ENCODE peak calls at places on chromosomes 3 and 15, in eight cellular contexts. U, H, C, T, M, J, X and Y are unnamed samples.

GRCh38 chr3:94225176-94225742 is 162.4 kb downstream of the NSUN3 start:
- DNase-seq in U (no peak), X (no peak), T (no peak), M (peak), H (no peak), C (no peak), J (no peak), Y (no peak)

GRCh38 chr3:29285356-29286070 is 4.6 kb downstream of the RBMS3 start:
- DNase-seq in T (no peak), M (peak), X (no peak), U (no peak), J (no peak), H (no peak), C (no peak), Y (no peak)

GRCh38 chr3:127263586-127264231 is 24.1 kb downstream of the PRR20G start:
- DNase-seq in U (no peak), C (no peak), M (no peak), T (no peak), H (no peak), J (no peak), X (no peak), Y (no peak)

GRCh38 chr3:125462722-125463299 is 57.2 kb downstream of the SNX4 start:
- DNase-seq in X (no peak), H (no peak), M (no peak), C (no peak), T (no peak), J (peak), U (no peak), Y (no peak)

GRCh38 chr3:107710851-107711250 is 188.1 kb downstream of the BBX start:
- DNase-seq in U (no peak), H (no peak), C (no peak), T (no peak), M (peak), X (no peak), J (no peak), Y (no peak)

GRCh38 chr3:30356901-30357753 is 249.3 kb upstream of the TGFBR2 start:
- DNase-seq in J (no peak), C (no peak), M (peak), H (peak), T (no peak), X (peak), U (no peak), Y (peak)

GRCh38 chr15:85318048-85318731 is 62.2 kb upstream of the AKAP13 start:
- DNase-seq in U (no peak), X (peak), T (peak), C (peak), J (peak), M (peak), H (no peak), Y (no peak)

GRCh38 chr15:61822511-61822910 is 237.7 kb downstream of the VPS13C start:
- DNase-seq in H (no peak), X (no peak), U (no peak), T (no peak), M (no peak), C (no peak), J (no peak), Y (no peak)

GRCh38 chr3:98807011-98807410 is 43.9 kb downstream of the ST3GAL6 start:
- DNase-seq in C (no peak), M (peak), J (no peak), H (no peak), X (no peak), T (no peak), U (no peak), Y (no peak)

GRCh38 chr3:184229424-184230080 is at the start of gene VWA5B2:
- DNase-seq in C (peak), M (peak), J (peak), T (no peak), X (peak), U (peak), H (peak), Y (no peak)

GRCh38 chr15:68844856-68845550 is 24.3 kb upstream of the ANP32A start:
- DNase-seq in X (no peak), J (no peak), H (no peak), M (no peak), U (no peak), T (no peak), C (no peak), Y (no peak)

GRCh38 chr15:17026633-17027032 is 3515.0 kb downstream of the GOLGA6L6 start:
- DNase-seq in U (no peak), C (no peak), T (no peak), J (no peak), M (no peak), H (no peak), X (no peak), Y (no peak)

GRCh38 chr15:86620113-86620512 is 540.4 kb downstream of the AGBL1 start:
- DNase-seq in T (no peak), U (no peak), H (no peak), X (no peak), M (no peak), J (no peak), C (no peak), Y (no peak)

GRCh38 chr3:126638790-126639189 is 16.1 kb downstream of the TXNRD3 start:
- DNase-seq in U (no peak), M (no peak), C (no peak), T (no peak), J (no peak), H (no peak), X (no peak), Y (no peak)

GRCh38 chr3:107065094-107065861 is 312.0 kb upstream of the CCDC54 start:
- DNase-seq in T (no peak), H (no peak), C (no peak), X (no peak), J (no peak), M (peak), U (no peak), Y (no peak)

GRCh38 chr3:113736548-113737089 is 9.4 kb downstream of the NAA50 start:
- DNase-seq in C (no peak), X (peak), H (no peak), M (peak), J (no peak), T (no peak), U (no peak), Y (no peak)

GRCh38 chr15:75455982-75456531 is 4.6 kb upstream of the SIN3A start:
- DNase-seq in H (no peak), J (peak), M (peak), T (no peak), C (peak), X (peak), U (peak), Y (no peak)

GRCh38 chr3:169362261-169362660 is 301.3 kb downstream of the MECOM start:
- DNase-seq in X (no peak), U (no peak), T (no peak), C (peak), H (no peak), M (peak), J (peak), Y (no peak)

GRCh38 chr15:37881237-37882013 is 53.0 kb upstream of the TMCO5A start:
- DNase-seq in T (no peak), H (no peak), U (no peak), M (no peak), X (no peak), C (no peak), J (no peak), Y (no peak)

GRCh38 chr3:171372694-171373093 is 87.5 kb downstream of the TNIK start:
- DNase-seq in T (no peak), C (no peak), X (no peak), J (no peak), U (no peak), M (peak), H (no peak), Y (no peak)

GRCh38 chr3:43015572-43016512 is 36.7 kb downstream of the GASK1A start:
- DNase-seq in J (no peak), U (no peak), X (no peak), H (peak), C (no peak), M (no peak), T (no peak), Y (no peak)

GRCh38 chr15:39581501-39582285 is 814 bp downstream of the THBS1 start:
- DNase-seq in T (no peak), J (peak), H (peak), X (peak), C (peak), M (peak), U (no peak), Y (no peak)

GRCh38 chr3:23159929-23160328 is 43.2 kb upstream of the UBE2E2 start:
- DNase-seq in J (no peak), C (no peak), U (no peak), H (no peak), T (no peak), X (peak), M (peak), Y (peak)

GRCh38 chr15:99443768-99444446 is 121.9 kb upstream of the MEF2A start:
- DNase-seq in U (peak), C (peak), H (no peak), J (no peak), X (no peak), T (no peak), M (no peak), Y (no peak)

GRCh38 chr15:45151998-45152828 is 22.4 kb downstream of the DUOX1 start:
- DNase-seq in T (no peak), M (no peak), C (no peak), U (no peak), X (no peak), H (no peak), J (no peak), Y (no peak)

GRCh38 chr3:146308222-146308621 is 57.3 kb upstream of the PLSCR4 start:
- DNase-seq in X (no peak), T (no peak), M (peak), U (no peak), C (no peak), H (no peak), J (no peak), Y (peak)

GRCh38 chr15:59688383-59688887 is 685 bp downstream of the BNIP2 start:
- DNase-seq in M (peak), U (no peak), X (peak), T (peak), H (no peak), C (no peak), J (no peak), Y (no peak)

GRCh38 chr15:93001881-93002280 is 87.1 kb downstream of the RGMA start:
- DNase-seq in C (no peak), H (no peak), U (no peak), X (no peak), T (no peak), M (no peak), J (no peak), Y (no peak)

GRCh38 chr3:52277972-52278509 is 408 bp downstream of the WDR82 start:
- DNase-seq in H (peak), X (no peak), U (peak), C (no peak), T (no peak), J (no peak), M (peak), Y (no peak)

GRCh38 chr3:154095832-154096421 is 25.3 kb upstream of the ARHGEF26 start:
- DNase-seq in X (no peak), T (no peak), H (no peak), J (no peak), C (no peak), U (no peak), M (peak), Y (no peak)

GRCh38 chr3:57627976-57628375 is 30.8 kb upstream of the ARF4 start:
- DNase-seq in J (no peak), U (no peak), C (no peak), T (no peak), H (no peak), M (peak), X (no peak), Y (peak)

GRCh38 chr15:74193305-74193718 is 9.3 kb downstream of the STRA6 start:
- DNase-seq in M (peak), U (no peak), H (no peak), T (no peak), X (peak), C (no peak), J (no peak), Y (peak)

GRCh38 chr3:184259396-184259877 is 1.9 kb downstream of the CAMK2N2 start:
- DNase-seq in M (no peak), H (no peak), J (no peak), T (no peak), U (no peak), C (no peak), X (no peak), Y (no peak)

GRCh38 chr3:107637416-107638182 is 114.8 kb downstream of the BBX start:
- DNase-seq in X (no peak), T (no peak), C (no peak), M (no peak), J (no peak), U (no peak), H (no peak), Y (no peak)

GRCh38 chr3:414063-414462 is 217.5 kb downstream of the CHL1 start:
- DNase-seq in U (no peak), M (peak), J (no peak), H (no peak), C (no peak), X (no peak), T (peak), Y (no peak)

GRCh38 chr15:60399246-60399915 is 1.6 kb upstream of the ANXA2 start:
- DNase-seq in J (no peak), C (no peak), U (no peak), X (no peak), H (no peak), T (no peak), M (no peak), Y (no peak)

DNA sequence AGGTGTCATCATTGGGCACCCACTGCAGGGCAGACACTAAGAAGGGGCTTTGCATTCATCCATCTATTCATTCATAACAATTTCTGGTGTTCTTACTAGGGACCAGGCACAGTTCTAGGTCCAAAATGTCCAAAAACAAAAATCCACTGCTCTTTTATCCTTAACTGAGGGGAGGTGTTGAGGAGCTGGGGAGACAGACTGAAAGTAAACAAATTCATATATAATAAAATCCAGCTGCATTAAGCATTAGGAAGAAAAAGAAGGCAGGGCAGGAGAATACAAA is 1.1 kb downstream of the EIF4E3 start:
- DNase-seq in M (no peak), C (no peak), U (no peak), J (no peak), H (no peak), T (no peak), X (no peak), Y (no peak)
- H3K4me3 ChIP-seq in M (no peak), C (peak), U (peak), J (peak), H (peak), T (no peak), X (no peak), Y (peak)

GRCh38 chr3:187064210-187065115 is 74.8 kb downstream of the RPL39L start:
- DNase-seq in C (no peak), T (no peak), U (no peak), J (no peak), X (peak), H (no peak), M (no peak), Y (no peak)

GRCh38 chr3:187061748-187062147 is 77.5 kb downstream of the RPL39L start:
- DNase-seq in T (no peak), C (no peak), M (no peak), H (no peak), U (no peak), J (no peak), X (no peak), Y (no peak)

GRCh38 chr3:187066228-187066995 is 72.9 kb downstream of the RPL39L start:
- DNase-seq in T (peak), C (no peak), U (peak), M (peak), X (peak), H (no peak), J (no peak), Y (peak)

GRCh38 chr3:187062526-187063177 is 76.6 kb downstream of the RPL39L start:
- DNase-seq in T (no peak), X (peak), C (no peak), J (no peak), U (no peak), H (no peak), M (peak), Y (peak)

DNA sequence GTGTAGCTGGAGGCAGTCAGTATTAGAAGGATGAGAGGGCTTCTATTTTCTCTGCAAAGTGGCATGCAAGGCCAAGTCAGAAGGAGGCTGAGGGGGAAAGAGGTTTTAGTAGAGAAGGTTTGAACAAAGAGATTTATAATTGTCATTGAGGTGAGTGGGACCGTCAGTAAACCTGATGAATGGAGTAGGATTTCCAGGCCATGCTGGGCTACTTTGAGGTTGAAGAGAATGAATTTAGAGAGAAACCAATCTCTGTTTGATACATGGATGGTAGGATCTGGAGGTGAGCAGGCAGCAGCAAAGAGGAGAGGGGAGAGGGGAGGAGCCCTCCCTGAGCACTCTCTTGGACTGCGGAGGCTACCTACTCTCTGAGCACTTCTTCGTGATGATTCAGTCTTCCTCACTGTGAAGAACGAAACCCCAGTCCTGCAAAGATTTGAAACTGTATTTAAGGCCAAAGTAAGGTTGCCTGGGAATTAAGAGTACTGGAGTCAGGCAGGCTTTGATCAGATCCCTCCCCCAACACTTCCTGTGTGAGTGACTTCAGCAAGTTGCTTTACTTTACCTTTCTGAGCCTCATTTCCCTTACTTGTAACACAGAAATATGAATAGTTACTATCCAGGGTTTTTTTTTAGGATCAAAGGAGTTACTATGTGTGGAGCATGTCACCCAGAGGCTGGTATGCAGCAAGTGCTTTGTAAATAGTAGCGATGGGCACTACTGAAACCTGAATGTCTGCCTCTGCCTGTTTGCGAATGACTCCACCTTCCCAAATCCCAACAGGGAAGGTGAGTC is 75.8 kb downstream of the RPL39L start:
- DNase-seq in U (no peak), H (no peak), M (peak), C (no peak), X (peak), T (no peak), J (no peak), Y (peak)
- TF ChIP-seq CTCF in U (no peak), H (no peak), M (no peak), C (no peak), X (peak), T (no peak), J (no peak), Y (no peak)

DNA sequence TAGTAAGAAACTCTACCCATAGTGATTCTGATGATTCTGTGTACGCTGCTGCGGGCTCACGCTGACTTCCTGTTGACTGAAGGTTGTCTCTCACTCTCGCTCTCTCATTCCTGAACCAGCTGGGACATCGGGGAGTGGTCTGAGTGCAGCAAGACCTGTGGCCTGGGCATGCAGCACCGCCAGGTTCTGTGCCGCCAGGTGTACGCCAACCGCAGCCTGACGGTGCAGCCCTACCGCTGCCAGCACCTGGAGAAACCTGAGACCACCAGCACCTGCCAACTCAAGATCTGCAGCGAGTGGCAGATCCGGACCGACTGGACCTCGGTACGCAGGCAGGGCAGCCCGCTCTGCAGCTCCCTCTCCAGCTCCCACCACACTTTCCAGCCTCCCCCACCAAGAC is 63.6 kb upstream of the NR2E3 start:
- DNase-seq in U (no peak), H (no peak), X (no peak), J (peak), M (no peak), C (no peak), T (no peak), Y (no peak)
- H3K4me3 ChIP-seq in U (no peak), H (no peak), X (no peak), J (no peak), M (no peak), C (no peak), T (no peak), Y (no peak)

GRCh38 chr3:82163907-82164520 is 402.6 kb upstream of the GBE1 start:
- DNase-seq in T (peak), C (no peak), M (peak), H (no peak), U (no peak), X (no peak), J (no peak), Y (no peak)
- TF ChIP-seq CTCF in T (no peak), C (no peak), M (no peak), H (no peak), U (peak), X (peak), J (peak), Y (peak)

GRCh38 chr3:10505050-10505790 is at the start of gene ATP2B2:
- DNase-seq in H (no peak), X (no peak), T (no peak), J (no peak), M (peak), U (peak), C (no peak), Y (no peak)
- H3K4me3 ChIP-seq in H (no peak), X (no peak), T (no peak), J (no peak), M (no peak), U (peak), C (peak), Y (peak)

GRCh38 chr3:46370784-46371183 is at the start of gene CCR5:
- DNase-seq in C (no peak), T (no peak), H (no peak), X (no peak), J (no peak), M (peak), U (no peak), Y (no peak)

GRCh38 chr3:46367811-46368210 is 2.9 kb upstream of the CCR5 start:
- DNase-seq in M (no peak), C (no peak), U (no peak), J (no peak), X (no peak), H (no peak), T (no peak), Y (no peak)

GRCh38 chr3:46365737-46366524 is 4.8 kb upstream of the CCR5 start:
- DNase-seq in T (no peak), M (no peak), J (no peak), H (no peak), C (no peak), U (no peak), X (no peak), Y (no peak)

GRCh38 chr3:46369675-46370132 is 1.0 kb upstream of the CCR5 start:
- DNase-seq in T (no peak), U (no peak), H (no peak), X (no peak), M (no peak), C (no peak), J (no peak), Y (no peak)

DNA sequence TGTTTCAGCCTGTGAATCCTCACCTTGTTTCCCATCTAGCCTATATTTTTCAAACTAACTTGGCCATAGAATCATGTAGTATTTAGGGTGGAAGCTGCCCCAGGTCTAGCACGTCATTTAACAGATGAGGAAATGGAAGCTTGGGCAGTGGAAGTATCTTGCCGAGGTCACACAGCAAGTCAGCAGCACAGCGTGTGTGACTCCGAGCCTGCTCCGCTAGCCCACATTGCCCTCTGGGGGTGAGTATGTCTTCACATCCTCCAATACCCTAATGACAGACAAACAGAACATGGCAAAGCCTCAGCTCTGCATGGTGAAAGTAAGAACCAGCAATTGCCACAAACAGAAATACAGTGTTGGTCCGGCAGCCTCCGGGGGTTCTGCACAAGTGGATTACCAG is 2.2 kb upstream of the CCR5 start:
- DNase-seq in C (peak), H (peak), U (peak), M (no peak), X (no peak), J (peak), T (peak), Y (no peak)
- TF ChIP-seq CTCF in C (no peak), H (peak), U (peak), M (no peak), X (no peak), J (no peak), T (peak), Y (no peak)

GRCh38 chr3:135514064-135514455 is 451.5 kb upstream of the PPP2R3A start:
- DNase-seq in J (no peak), M (no peak), C (no peak), X (no peak), H (no peak), U (no peak), T (no peak), Y (no peak)
- H3K4me3 ChIP-seq in J (no peak), M (no peak), C (no peak), X (no peak), H (no peak), U (no peak), T (no peak), Y (no peak)